ENCODE peak calls at places on chromosomes 3 and 15, in seven cellular contexts. K is HCT116, Y is neural progenitor cell, X is GM23338, A is GM23248, R is OCI-LY7, Z is hepatocyte. B is an unnamed sample.

GRCh38 chr15:72217216-72217615 is 13.8 kb downstream of the PKM start:
- DNase-seq in K (no peak), Y (no peak), X (no peak), A (no peak), R (no peak), Z (no peak), B (no peak)

GRCh38 chr3:59043391-59043790 is 6.4 kb downstream of the CFAP20DC start:
- DNase-seq in K (no peak), Y (no peak), X (no peak), A (no peak), R (no peak), Z (no peak), B (no peak)

GRCh38 chr15:38474155-38474757 is 20.3 kb downstream of the FAM98B start:
- DNase-seq in K (peak), Y (peak), X (peak), A (peak), R (peak), Z (peak), B (peak)

GRCh38 chr3:42012935-42013651 is 51.2 kb upstream of the ULK4 start:
- DNase-seq in K (peak), Y (peak), X (peak), A (peak), R (peak), Z (peak), B (peak)

GRCh38 chr3:86743233-86743632 is 247.7 kb downstream of the VGLL3 start:
- DNase-seq in K (no peak), Y (no peak), X (no peak), A (peak), R (no peak), Z (no peak), B (peak)

GRCh38 chr15:38565287-38565670 is 665 bp upstream of the RASGRP1 start:
- DNase-seq in K (no peak), Y (no peak), X (no peak), A (no peak), R (no peak), Z (no peak), B (no peak)

GRCh38 chr15:84839714-84840113 is 22.6 kb downstream of the ALPK3 start:
- DNase-seq in K (no peak), Y (no peak), X (no peak), A (no peak), R (no peak), Z (no peak), B (no peak)

GRCh38 chr3:23916152-23916885 is 471 bp downstream of the NKIRAS1 start:
- DNase-seq in K (no peak), Y (no peak), X (no peak), A (peak), R (no peak), Z (no peak), B (no peak)

GRCh38 chr3:95939235-95939824 is 875.1 kb upstream of the EPHA6 start:
- DNase-seq in K (no peak), Y (no peak), X (no peak), A (no peak), R (no peak), Z (no peak), B (no peak)

GRCh38 chr15:99943466-99943865 is 210.2 kb upstream of the LYSMD4 start:
- DNase-seq in K (no peak), Y (no peak), X (no peak), A (no peak), R (no peak), Z (no peak), B (no peak)

GRCh38 chr15:39114690-39115378 is 466.0 kb upstream of the THBS1 start:
- DNase-seq in K (no peak), Y (no peak), X (no peak), A (no peak), R (no peak), Z (no peak), B (no peak)

GRCh38 chr3:52077900-52078299 is 21.5 kb upstream of the DUSP7 start:
- DNase-seq in K (no peak), Y (no peak), X (no peak), A (no peak), R (no peak), Z (no peak), B (no peak)

GRCh38 chr15:31262901-31263671 is 63.5 kb upstream of the KLF13 start:
- DNase-seq in K (no peak), Y (no peak), X (no peak), A (peak), R (peak), Z (no peak), B (no peak)

GRCh38 chr3:142785996-142786395 is 62.2 kb downstream of the TRPC1 start:
- DNase-seq in K (no peak), Y (no peak), X (no peak), A (no peak), R (no peak), Z (no peak), B (no peak)

GRCh38 chr3:13015286-13016082 is 57.7 kb downstream of the IQSEC1 start:
- DNase-seq in K (no peak), Y (no peak), X (no peak), A (no peak), R (peak), Z (no peak), B (no peak)

GRCh38 chr3:16548721-16549120 is 35.2 kb upstream of the RFTN1 start:
- DNase-seq in K (no peak), Y (no peak), X (no peak), A (peak), R (no peak), Z (no peak), B (peak)

GRCh38 chr15:85162237-85162636 is 180.6 kb downstream of the PDE8A start:
- DNase-seq in K (no peak), Y (no peak), X (no peak), A (no peak), R (no peak), Z (no peak), B (no peak)

GRCh38 chr3:197782230-197782629 is 8.8 kb upstream of the LRCH3 start:
- DNase-seq in K (no peak), Y (no peak), X (no peak), A (no peak), R (no peak), Z (no peak), B (no peak)

GRCh38 chr15:88246666-88247446 is 9.7 kb downstream of the NTRK3 start:
- DNase-seq in K (peak), Y (peak), X (peak), A (peak), R (peak), Z (peak), B (peak)

GRCh38 chr3:48776854-48777253 is 59.8 kb upstream of the IP6K2 start:
- DNase-seq in K (no peak), Y (no peak), X (no peak), A (no peak), R (no peak), Z (no peak), B (no peak)

GRCh38 chr15:95549168-95549738 is 781.2 kb upstream of the NR2F2 start:
- DNase-seq in K (no peak), Y (no peak), X (no peak), A (no peak), R (no peak), Z (no peak), B (no peak)

GRCh38 chr3:155619118-155619915 is 125.6 kb downstream of the PLCH1 start:
- DNase-seq in K (no peak), Y (peak), X (peak), A (no peak), R (no peak), Z (no peak), B (no peak)

GRCh38 chr3:108106031-108106430 is 15.2 kb upstream of the CD47 start:
- DNase-seq in K (no peak), Y (no peak), X (no peak), A (peak), R (no peak), Z (no peak), B (peak)

GRCh38 chr15:91465086-91465485 is 365.0 kb downstream of the SV2B start:
- DNase-seq in K (no peak), Y (no peak), X (no peak), A (no peak), R (no peak), Z (no peak), B (no peak)

GRCh38 chr15:91468861-91469260 is 368.8 kb downstream of the SV2B start:
- DNase-seq in K (no peak), Y (peak), X (no peak), A (no peak), R (no peak), Z (no peak), B (no peak)

GRCh38 chr15:91469627-91470567 is 369.8 kb downstream of the SV2B start:
- DNase-seq in K (no peak), Y (no peak), X (no peak), A (no peak), R (no peak), Z (no peak), B (no peak)

GRCh38 chr15:91471410-91471993 is 371.4 kb downstream of the SV2B start:
- DNase-seq in K (no peak), Y (no peak), X (no peak), A (no peak), R (no peak), Z (no peak), B (no peak)

GRCh38 chr15:91465696-91466095 is 365.6 kb downstream of the SV2B start:
- DNase-seq in K (no peak), Y (no peak), X (no peak), A (no peak), R (no peak), Z (no peak), B (no peak)
- TF ChIP-seq EZH2phosphoT487 in K (no peak), Y (no peak), X (no peak), A (no peak), R (no peak), Z (no peak), B (no peak)

DNA sequence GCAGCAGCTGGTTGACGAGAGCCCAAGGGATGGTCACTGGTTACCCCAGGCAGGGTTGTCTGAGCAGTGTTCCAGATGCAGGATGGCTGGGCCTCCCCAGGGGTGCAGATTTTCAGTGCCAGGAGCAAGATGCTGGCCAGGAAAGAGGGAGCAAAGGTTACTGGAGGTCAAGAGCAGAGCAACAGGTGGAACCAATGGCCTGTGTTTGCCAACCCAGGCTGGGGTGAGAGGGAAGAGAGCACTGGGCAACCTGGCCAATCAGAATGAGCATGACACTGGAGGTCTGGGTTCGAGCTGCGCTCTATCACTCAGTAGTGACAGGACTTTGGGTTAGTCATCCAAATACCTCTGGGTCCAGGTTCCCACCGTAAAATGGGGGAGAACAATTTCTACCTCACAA is 90.6 kb upstream of the TLE3 start:
- DNase-seq in K (no peak), Y (no peak), X (no peak), A (no peak), R (no peak), Z (no peak), B (no peak)
- TF ChIP-seq EZH2phosphoT487 in K (no peak), Y (no peak), X (no peak), A (no peak), R (no peak), Z (no peak), B (no peak)

GRCh38 chr3:128458746-128459450 is 7.8 kb downstream of the DNAJB8 start:
- DNase-seq in K (no peak), Y (peak), X (no peak), A (no peak), R (no peak), Z (no peak), B (no peak)
- TF ChIP-seq EZH2phosphoT487 in K (no peak), Y (no peak), X (no peak), A (no peak), R (no peak), Z (no peak), B (no peak)

DNA sequence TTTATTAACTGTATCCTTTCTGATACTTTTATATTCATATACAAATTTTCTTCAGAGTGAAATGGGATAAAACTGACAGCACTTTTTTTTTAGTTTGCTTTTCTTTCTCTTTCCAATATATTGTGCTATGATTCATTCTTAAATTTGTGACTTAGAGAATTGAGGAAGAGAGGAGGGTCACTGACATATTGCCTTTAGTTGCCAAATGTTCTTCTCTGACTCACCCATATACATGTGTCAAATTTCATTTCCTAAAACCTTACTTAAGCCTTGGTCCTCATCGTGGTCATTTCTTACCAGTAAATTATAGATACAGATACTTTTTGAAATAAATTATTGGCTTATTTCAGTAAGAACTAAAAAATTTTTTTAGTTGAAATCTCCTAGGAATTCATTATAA is 53.9 kb downstream of the CLASP2 start:
- DNase-seq in K (no peak), Y (no peak), X (no peak), A (peak), R (no peak), Z (no peak), B (peak)
- TF ChIP-seq EZH2phosphoT487 in K (no peak), Y (no peak), X (no peak), A (no peak), R (no peak), Z (no peak), B (no peak)

GRCh38 chr3:147740928-147741327 is 331.8 kb downstream of the ZIC1 start:
- DNase-seq in K (no peak), Y (no peak), X (no peak), A (no peak), R (no peak), Z (no peak), B (no peak)

GRCh38 chr3:147735662-147736061 is 326.5 kb downstream of the ZIC1 start:
- DNase-seq in K (no peak), Y (no peak), X (peak), A (no peak), R (no peak), Z (no peak), B (no peak)

GRCh38 chr3:147737411-147737810 is 328.2 kb downstream of the ZIC1 start:
- DNase-seq in K (no peak), Y (no peak), X (no peak), A (no peak), R (no peak), Z (no peak), B (no peak)
- TF ChIP-seq EZH2phosphoT487 in K (no peak), Y (no peak), X (no peak), A (no peak), R (no peak), Z (no peak), B (no peak)

DNA sequence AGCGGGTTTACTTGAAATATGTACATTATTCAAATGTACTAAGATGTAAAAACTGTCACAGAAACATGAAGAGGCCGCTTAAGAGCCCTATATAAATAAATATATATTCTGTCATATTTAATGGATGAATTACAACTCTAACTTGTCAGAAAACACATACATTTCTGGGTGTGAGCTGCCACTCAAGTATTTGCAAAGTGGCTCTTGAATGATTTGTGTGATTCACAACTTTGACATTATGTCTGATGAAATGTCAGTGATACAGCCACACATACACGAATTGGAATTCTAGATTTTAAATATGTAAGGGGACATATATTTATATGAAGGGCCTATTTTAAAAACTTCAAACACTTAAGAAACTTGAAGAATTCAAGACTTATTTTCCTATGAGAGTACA is 518.8 kb upstream of the SUCLG2 start:
- DNase-seq in K (no peak), Y (no peak), X (no peak), A (no peak), R (no peak), Z (no peak), B (no peak)
- TF ChIP-seq EZH2phosphoT487 in K (no peak), Y (no peak), X (no peak), A (no peak), R (no peak), Z (no peak), B (no peak)

B was measured in PC-3.